ENCODE peak calls at places on chromosomes 2 and 18, in six cellular contexts. Y is gastrocnemius medialis, X is A549, O is NB4, S is body of pancreas, J is GM12891. N is an unnamed sample.

GRCh38 chr2:95231723-95232122 is 24.4 kb downstream of the ZNF892 start:
- DNase-seq in X (peak), Y (no peak), S (peak), J (peak), O (peak), N (peak)

GRCh38 chr2:78999410-78999809 is 26.1 kb upstream of the REG3G start:
- DNase-seq in Y (no peak), S (no peak), X (no peak), O (peak), J (no peak), N (no peak)

GRCh38 chr2:24105816-24106215 is 17.3 kb downstream of the PFN4 start:
- DNase-seq in J (no peak), O (no peak), Y (no peak), X (no peak), S (no peak), N (no peak)

GRCh38 chr2:169561364-169561763 is 12.3 kb downstream of the FASTKD1 start:
- DNase-seq in J (no peak), Y (no peak), S (no peak), O (peak), X (no peak), N (peak)

GRCh38 chr2:46296840-46297545 is at the start of gene EPAS1:
- DNase-seq in X (peak), S (peak), O (peak), J (peak), Y (peak), N (peak)

GRCh38 chr2:204260162-204260877 is 285.0 kb upstream of the PARD3B start:
- DNase-seq in J (peak), S (peak), O (peak), Y (peak), X (peak), N (peak)

GRCh38 chr2:186950694-186951093 is 101.7 kb upstream of the ZSWIM2 start:
- DNase-seq in X (no peak), Y (no peak), O (peak), S (no peak), J (no peak), N (no peak)

GRCh38 chr2:138071720-138072719 is 107.7 kb downstream of the HNMT start:
- DNase-seq in S (no peak), Y (no peak), X (peak), J (no peak), O (no peak), N (no peak)

GRCh38 chr2:23926750-23927627 is at the start of gene ATAD2B:
- DNase-seq in J (peak), X (peak), Y (peak), O (peak), S (peak), N (peak)

GRCh38 chr18:10099539-10100140 is 185.8 kb downstream of the VAPA start:
- DNase-seq in Y (no peak), X (no peak), S (no peak), O (no peak), J (no peak), N (no peak)

GRCh38 chr2:46134531-46135229 is 162.5 kb upstream of the EPAS1 start:
- DNase-seq in X (no peak), Y (no peak), S (no peak), O (no peak), J (no peak), N (no peak)

GRCh38 chr2:144331652-144332355 is 188.1 kb downstream of the ZEB2 start:
- DNase-seq in S (no peak), Y (peak), X (peak), J (peak), O (no peak), N (no peak)

GRCh38 chr2:31071741-31072140 is 66.5 kb downstream of the GALNT14 start:
- DNase-seq in Y (no peak), S (no peak), J (no peak), O (no peak), X (no peak), N (no peak)

GRCh38 chr18:36179562-36180334 is 7.5 kb upstream of the MOCOS start:
- DNase-seq in O (no peak), X (no peak), Y (peak), S (peak), J (no peak), N (peak)

GRCh38 chr18:39596216-39596615 is 2030.6 kb upstream of the CELF4 start:
- DNase-seq in S (no peak), Y (no peak), X (no peak), J (no peak), O (no peak), N (no peak)

DNA sequence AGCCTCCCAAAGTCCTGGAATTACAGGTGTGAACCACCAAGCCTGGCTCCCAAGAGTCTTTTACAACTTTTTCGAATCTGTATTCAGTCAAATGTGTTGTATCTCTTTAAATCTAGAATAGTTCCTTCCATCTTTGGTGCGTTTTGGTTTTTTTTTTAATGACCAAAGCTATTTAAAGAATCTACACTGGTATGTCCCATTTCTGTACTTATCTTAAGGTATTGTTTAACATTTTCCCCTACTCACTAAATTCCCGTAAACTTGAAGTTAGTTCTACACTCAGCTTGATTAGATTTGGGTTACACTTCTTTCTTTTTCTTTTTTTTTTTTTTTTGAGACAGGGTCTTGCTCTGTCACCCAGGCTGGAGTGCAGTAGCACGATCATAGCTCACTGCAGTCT is 63.8 kb downstream of the TMEM237 start:
- DNase-seq in S (no peak), X (no peak), Y (no peak), O (no peak), J (no peak), N (no peak)
- TF ChIP-seq POLR2A in S (no peak), X (no peak), Y (no peak), O (no peak), J (no peak), N (no peak)

DNA sequence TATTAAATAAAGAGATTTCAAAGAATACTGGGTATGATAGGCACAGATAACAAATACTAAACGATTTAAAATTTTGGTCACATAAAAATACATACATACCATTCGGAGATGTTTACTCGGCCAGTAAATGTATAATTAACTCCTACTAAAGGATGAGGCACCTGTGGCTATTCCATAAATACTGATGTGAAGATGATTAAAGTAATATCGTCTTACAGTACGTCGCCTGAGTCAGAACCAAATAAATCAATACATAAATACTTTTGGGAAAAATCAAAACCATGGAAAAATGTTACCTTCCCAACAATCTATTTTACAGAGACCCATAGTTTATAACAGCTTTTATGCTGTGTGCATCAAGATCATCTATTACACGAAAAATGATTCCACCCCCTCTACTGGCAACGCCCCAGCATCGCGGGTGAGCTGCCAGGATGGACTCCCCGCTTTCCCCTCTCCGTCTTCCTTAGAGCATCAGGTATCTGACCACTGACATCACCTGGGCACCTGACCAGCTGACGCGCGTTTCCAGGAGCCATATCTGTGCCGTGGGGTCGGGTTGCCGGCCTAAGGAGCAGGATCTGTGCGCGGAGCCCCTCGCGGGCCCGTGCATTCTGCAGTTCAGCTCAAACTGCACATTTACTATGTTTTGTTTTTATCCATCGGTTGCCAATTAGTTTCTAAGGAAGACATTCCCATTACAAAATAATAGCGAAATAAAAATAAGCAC is 970 bp downstream of the ICA1L start:
- DNase-seq in S (peak), Y (peak), X (peak), J (peak), O (peak), N (peak)
- TF ChIP-seq POLR2A in S (peak), Y (peak), X (peak), J (no peak), O (no peak), N (no peak)

GRCh38 chr2:97660044-97660774 is 3.6 kb downstream of the ACTR1B start:
- DNase-seq in X (no peak), S (no peak), O (peak), J (no peak), Y (no peak), N (no peak)
- TF ChIP-seq POLR2A in X (no peak), S (no peak), O (no peak), J (no peak), Y (no peak), N (no peak)

DNA sequence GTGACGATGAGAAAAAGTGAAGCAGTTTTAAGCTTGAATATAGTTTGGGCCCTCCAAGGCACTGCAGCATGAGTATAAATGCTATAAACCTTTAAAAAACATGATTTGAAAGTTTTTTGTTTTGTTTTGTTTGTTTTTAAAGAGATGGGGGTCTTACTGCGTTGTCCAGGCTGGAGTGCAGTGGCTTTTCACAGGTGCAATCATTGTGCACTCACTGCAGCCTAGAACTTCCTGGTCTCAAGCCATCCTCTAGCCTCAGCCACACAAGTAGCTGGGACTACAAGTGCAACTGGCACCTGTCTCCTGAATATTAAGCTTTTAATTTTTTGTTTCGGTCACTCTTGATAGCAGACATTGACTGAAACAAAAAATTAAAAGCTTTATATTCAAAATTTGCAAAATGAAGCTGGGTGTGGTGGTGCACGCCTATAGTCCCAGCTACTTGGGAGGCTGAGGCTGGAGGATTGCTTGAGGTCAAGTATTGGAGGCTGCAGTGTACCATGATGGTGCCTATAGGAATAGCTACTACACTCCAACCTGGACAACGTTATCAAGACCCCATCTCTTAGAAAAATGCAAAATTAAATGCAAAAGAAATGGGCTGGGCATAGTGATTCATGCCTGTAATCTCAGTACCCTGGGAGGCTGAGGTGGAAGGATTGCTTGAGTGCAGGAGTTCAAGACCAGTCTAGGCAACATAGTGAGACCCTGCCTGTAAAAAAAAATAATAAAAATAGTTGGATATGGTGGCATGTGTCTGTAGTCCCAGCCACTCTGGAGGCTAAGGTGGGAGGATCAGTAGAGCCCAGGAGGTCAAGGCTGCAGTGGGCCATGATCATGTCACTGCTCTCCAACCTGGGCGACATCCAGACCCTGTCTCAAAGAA is 15.0 kb downstream of the FZD5 start:
- DNase-seq in O (no peak), X (no peak), S (no peak), J (no peak), Y (no peak), N (no peak)
- TF ChIP-seq POLR2A in O (no peak), X (no peak), S (no peak), J (no peak), Y (no peak), N (no peak)

DNA sequence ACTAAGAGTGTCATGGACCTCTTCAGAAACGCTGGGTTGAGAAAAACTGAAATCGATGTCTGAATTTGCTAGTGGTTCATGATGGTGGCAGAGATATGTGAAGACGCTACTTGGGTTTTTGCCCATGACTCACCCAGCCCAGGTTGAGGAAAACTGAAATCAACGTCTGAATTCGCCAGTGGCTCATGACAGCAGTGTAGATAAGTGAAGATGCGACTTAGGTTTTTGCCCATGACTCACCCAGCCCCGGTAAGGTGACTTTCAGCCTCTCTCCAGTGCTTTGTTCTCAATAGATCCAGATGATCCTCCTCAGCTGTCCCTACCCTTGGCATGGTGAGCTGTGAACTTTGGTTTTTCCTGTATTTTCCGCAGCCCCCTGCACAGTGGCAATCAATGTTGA is 105.3 kb upstream of the SIX3 start:
- DNase-seq in J (no peak), S (no peak), X (no peak), Y (no peak), O (no peak), N (no peak)
- TF ChIP-seq POLR2A in J (no peak), S (no peak), X (no peak), Y (no peak), O (no peak), N (no peak)

DNA sequence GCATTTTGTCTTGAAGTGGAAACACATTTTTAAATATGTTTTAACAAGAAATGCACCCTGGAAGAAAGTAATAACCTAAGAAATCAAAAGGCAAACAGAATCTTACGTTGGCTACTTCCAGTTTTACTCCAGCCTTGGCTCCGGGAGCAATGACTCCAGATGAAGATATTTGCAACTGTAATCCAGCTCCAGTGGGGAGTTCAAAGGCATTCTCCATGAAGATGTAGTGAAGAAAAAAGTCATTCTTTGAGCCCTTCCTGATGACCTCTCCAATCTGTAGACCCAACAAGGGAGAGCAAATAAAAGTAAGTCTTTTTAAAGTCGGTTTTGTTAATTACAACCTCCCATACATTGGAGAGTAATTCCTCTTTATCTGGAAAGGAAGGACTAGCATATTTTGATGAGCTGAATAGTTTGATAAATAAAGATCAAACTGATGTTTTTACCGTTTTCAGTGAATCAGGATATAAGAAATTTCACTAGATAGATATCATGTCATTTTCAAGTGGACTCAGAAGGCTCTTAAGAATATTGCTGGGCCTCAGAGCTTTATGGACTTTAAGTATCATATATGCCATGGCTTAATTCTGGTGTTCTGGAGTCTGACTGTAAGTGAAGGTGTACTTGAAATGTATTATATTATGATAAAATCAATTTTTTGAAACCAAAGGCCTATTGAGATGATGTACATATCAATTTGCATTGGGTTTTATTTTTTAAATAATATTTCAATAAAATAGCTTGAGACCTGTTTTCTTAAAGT is 20.3 kb downstream of the APOB start:
- DNase-seq in Y (no peak), X (no peak), O (no peak), S (no peak), J (no peak), N (no peak)
- TF ChIP-seq POLR2A in Y (no peak), X (no peak), O (no peak), S (no peak), J (no peak), N (no peak)

DNA sequence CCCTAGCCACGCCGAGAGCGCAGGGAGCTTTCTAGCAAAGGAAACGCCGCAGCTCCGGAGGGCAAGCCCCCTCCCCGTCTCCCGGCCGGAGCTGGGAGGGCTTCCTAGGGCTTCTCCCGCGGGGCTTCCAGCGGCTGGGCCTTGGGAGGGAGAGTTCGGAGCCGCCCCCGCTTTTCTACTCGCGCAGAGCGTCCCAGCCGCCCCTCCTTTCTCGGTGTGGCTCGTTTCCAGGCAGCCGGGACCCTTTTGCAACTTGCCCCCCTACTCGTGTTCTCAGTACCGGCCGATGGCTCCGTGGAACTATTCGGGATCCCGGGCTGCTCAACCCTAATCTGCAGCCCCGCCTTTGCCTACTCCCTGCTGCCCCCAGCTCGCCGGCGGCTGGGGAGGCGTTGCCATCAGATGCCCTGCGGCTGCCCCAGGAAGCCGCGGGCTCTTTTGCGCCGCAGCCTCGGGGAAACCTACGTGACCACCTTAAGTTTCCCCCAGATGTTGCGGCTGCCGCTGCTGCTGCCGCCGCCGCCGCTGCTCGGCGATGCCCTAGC is 1.5 kb upstream of the NR4A2 start:
- DNase-seq in X (no peak), J (no peak), O (peak), S (peak), Y (peak), N (peak)
- TF ChIP-seq POLR2A in X (no peak), J (peak), O (no peak), S (peak), Y (no peak), N (no peak)

DNA sequence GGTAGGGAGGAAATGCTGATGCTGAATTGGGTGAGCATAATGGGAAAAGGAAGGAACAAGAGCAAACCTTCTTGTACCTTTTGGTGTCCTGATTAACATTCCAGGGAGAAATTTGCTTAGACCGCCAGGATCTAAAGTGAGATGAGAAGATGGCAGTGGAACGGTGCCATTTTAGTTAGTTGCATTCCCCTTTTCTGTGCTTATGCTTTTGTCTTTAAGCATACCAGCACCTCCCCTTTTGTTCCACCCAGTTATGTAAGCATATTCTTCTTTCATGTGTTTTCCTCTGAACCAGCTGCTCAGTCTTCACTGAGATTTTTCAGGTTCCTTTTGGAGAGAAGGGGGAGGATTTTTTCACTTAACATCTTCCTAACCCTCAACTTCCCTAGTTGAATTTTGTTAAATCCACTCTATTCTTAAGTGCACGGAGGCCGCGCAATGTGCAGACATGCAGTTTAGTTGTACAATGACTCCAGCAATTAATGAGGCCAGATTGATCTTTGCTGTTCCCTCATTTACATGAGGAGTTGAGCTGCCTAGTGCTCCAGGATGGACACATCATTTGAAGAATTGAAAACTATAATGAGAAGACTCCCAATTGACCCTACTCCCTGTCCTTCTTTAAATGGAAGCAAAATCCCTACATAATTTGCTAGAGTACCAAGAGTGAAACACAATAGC is 73.9 kb downstream of the MAP4K4 start:
- DNase-seq in S (no peak), X (no peak), J (no peak), Y (no peak), O (no peak), N (no peak)
- TF ChIP-seq POLR2A in S (no peak), X (no peak), J (no peak), Y (no peak), O (no peak), N (no peak)

DNA sequence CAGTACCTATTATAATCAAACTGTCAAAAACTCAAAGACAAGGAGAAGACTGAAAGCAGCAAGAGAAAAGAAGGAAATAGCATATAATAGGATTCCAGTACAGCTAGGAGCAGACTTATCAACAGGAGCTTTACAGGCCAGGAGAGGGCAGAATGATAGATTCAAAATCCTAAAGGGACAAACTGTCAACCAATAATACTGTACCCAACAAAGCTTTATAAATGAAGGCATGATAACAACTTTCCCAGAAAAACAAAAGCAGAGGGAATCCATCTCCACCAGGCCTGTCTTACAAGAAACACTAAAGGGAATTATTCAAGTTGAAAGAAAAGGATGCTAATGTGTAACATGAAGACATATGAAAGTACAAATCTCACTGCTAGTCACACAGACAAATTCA is 42.0 kb downstream of the PDE1A start:
- DNase-seq in X (no peak), S (no peak), O (no peak), Y (no peak), J (no peak), N (no peak)
- TF ChIP-seq POLR2A in X (no peak), S (no peak), O (no peak), Y (no peak), J (no peak), N (no peak)

N was measured in erythroblast.